ENCODE peak calls at places on chromosome 16, in ten cellular contexts. B is pancreas, V is breast epithelium, L is cardiac muscle cell, N is DND-41, A is neural progenitor cell, F is BE2C, U is tibial nerve, G is mesendoderm, Y is heart right ventricle. K is an unnamed sample. For H3K4me1, the result is how much of the 10 kb centered on the place peaks cover.

GRCh38 chr16:14244344-14245010 is 173.4 kb downstream of the MRTFB start:
- DNase-seq in B (no peak), V (no peak), L (peak), N (no peak), A (no peak), F (no peak), U (no peak), G (no peak), Y (no peak), K (no peak)

GRCh38 chr16:48082516-48082915 is 73.3 kb downstream of the ABCC12 start:
- DNase-seq in B (no peak), V (no peak), L (peak), N (no peak), A (no peak), F (no peak), U (no peak), G (no peak), Y (no peak), K (no peak)

GRCh38 chr16:15966420-15967222 is 17.2 kb downstream of the ABCC1 start:
- DNase-seq in B (no peak), V (no peak), L (peak), N (no peak), A (no peak), F (peak), U (no peak), G (peak), Y (no peak), K (no peak)

GRCh38 chr16:8718753-8719386 is 44.5 kb downstream of the ABAT start:
- DNase-seq in B (no peak), V (no peak), L (no peak), N (no peak), A (no peak), F (no peak), U (no peak), G (no peak), Y (no peak), K (no peak)

GRCh38 chr16:79165541-79165940 is 435.0 kb downstream of the MAF start:
- DNase-seq in B (no peak), V (no peak), L (no peak), N (no peak), A (no peak), F (no peak), U (no peak), G (no peak), Y (no peak), K (no peak)

GRCh38 chr16:84947022-84947421 is 64.3 kb downstream of the ZDHHC7 start:
- DNase-seq in B (no peak), V (peak), L (no peak), N (no peak), A (no peak), F (no peak), U (no peak), G (no peak), Y (no peak), K (peak)

GRCh38 chr16:6558133-6558532 is 774.5 kb upstream of the RBFOX1 start:
- DNase-seq in B (no peak), V (no peak), L (no peak), N (no peak), A (peak), F (no peak), U (no peak), G (peak), Y (no peak), K (no peak)

GRCh38 chr16:15518412-15519351 is 84.3 kb downstream of the BMERB1 start:
- DNase-seq in B (no peak), V (no peak), L (peak), N (no peak), A (no peak), F (peak), U (no peak), G (peak), Y (peak), K (no peak)

GRCh38 chr16:77674888-77675287 is 47.4 kb upstream of the NUDT7 start:
- DNase-seq in B (no peak), V (no peak), L (peak), N (no peak), A (no peak), F (no peak), U (no peak), G (no peak), Y (no peak), K (no peak)

GRCh38 chr16:84557504-84557903 is 53.0 kb upstream of the MEAK7 start:
- DNase-seq in B (peak), V (no peak), L (no peak), N (no peak), A (no peak), F (no peak), U (no peak), G (no peak), Y (no peak), K (no peak)

GRCh38 chr16:2963611-2964415 is at the start of gene KREMEN2:
- DNase-seq in B (peak), V (no peak), L (no peak), N (no peak), A (peak), F (peak), U (no peak), G (peak), Y (no peak), K (no peak)

GRCh38 chr16:10984509-10984908 is 40.1 kb downstream of the CLEC16A start:
- DNase-seq in B (no peak), V (no peak), L (peak), N (no peak), A (no peak), F (no peak), U (no peak), G (no peak), Y (no peak), K (no peak)

GRCh38 chr16:27754788-27755690 is 205.1 kb downstream of the KATNIP start:
- DNase-seq in B (no peak), V (no peak), L (no peak), N (no peak), A (no peak), F (no peak), U (no peak), G (peak), Y (no peak), K (no peak)

GRCh38 chr16:19316846-19317245 is 31.3 kb downstream of the CLEC19A start:
- DNase-seq in B (no peak), V (no peak), L (no peak), N (no peak), A (peak), F (no peak), U (no peak), G (no peak), Y (no peak), K (no peak)

GRCh38 chr16:20763461-20764232 is at the start of gene ACSM3:
- DNase-seq in B (no peak), V (peak), L (peak), N (peak), A (peak), F (no peak), U (no peak), G (peak), Y (no peak), K (peak)

GRCh38 chr16:658679-659571 is 9.0 kb upstream of the RHOT2 start:
- DNase-seq in B (peak), V (no peak), L (no peak), N (no peak), A (no peak), F (no peak), U (no peak), G (no peak), Y (no peak), K (no peak)

GRCh38 chr16:65537336-65537735 is 415.5 kb upstream of the CDH11 start:
- DNase-seq in B (no peak), V (no peak), L (no peak), N (no peak), A (no peak), F (no peak), U (no peak), G (no peak), Y (no peak), K (no peak)

GRCh38 chr16:52553322-52553721 is 6.4 kb upstream of the TOX3 start:
- DNase-seq in B (no peak), V (no peak), L (no peak), N (no peak), A (no peak), F (no peak), U (no peak), G (no peak), Y (no peak), K (no peak)

GRCh38 chr16:66207139-66207863 is 159.2 kb upstream of the CDH5 start:
- DNase-seq in B (no peak), V (peak), L (peak), N (no peak), A (no peak), F (no peak), U (no peak), G (no peak), Y (no peak), K (peak)

GRCh38 chr16:83040174-83040573 is 413.4 kb downstream of the CDH13 start:
- DNase-seq in B (no peak), V (no peak), L (no peak), N (no peak), A (no peak), F (no peak), U (no peak), G (no peak), Y (no peak), K (no peak)

GRCh38 chr16:25134306-25134705 is 22.8 kb downstream of the LCMT1 start:
- DNase-seq in B (no peak), V (no peak), L (no peak), N (no peak), A (no peak), F (no peak), U (no peak), G (no peak), Y (no peak), K (no peak)

GRCh38 chr16:50742521-50743150 is 750 bp downstream of the CYLD start:
- DNase-seq in B (peak), V (no peak), L (peak), N (peak), A (peak), F (no peak), U (no peak), G (peak), Y (no peak), K (peak)

GRCh38 chr16:47461598-47462266 is 601 bp downstream of the PHKB start:
- DNase-seq in B (no peak), V (no peak), L (peak), N (peak), A (peak), F (no peak), U (no peak), G (peak), Y (no peak), K (peak)

GRCh38 chr16:80317132-80318098 is 223.4 kb upstream of the DYNLRB2 start:
- DNase-seq in B (no peak), V (no peak), L (no peak), N (no peak), A (peak), F (no peak), U (no peak), G (peak), Y (no peak), K (no peak)

GRCh38 chr16:67406628-67407027 is 9.6 kb downstream of the ZDHHC1 start:
- DNase-seq in B (no peak), V (no peak), L (peak), N (no peak), A (no peak), F (no peak), U (no peak), G (peak), Y (no peak), K (no peak)

GRCh38 chr16:30145692-30146091 is 22.7 kb upstream of the MAPK3 start:
- DNase-seq in B (no peak), V (no peak), L (no peak), N (no peak), A (no peak), F (no peak), U (no peak), G (no peak), Y (no peak), K (no peak)

GRCh38 chr16:578870-579405 is 9.2 kb downstream of the PIGQ start:
- DNase-seq in B (peak), V (no peak), L (peak), N (peak), A (peak), F (peak), U (peak), G (peak), Y (peak), K (peak)

GRCh38 chr16:3009568-3010390 is 2.9 kb upstream of the CLDN9 start:
- DNase-seq in B (peak), V (peak), L (no peak), N (no peak), A (peak), F (no peak), U (no peak), G (peak), Y (no peak), K (no peak)

GRCh38 chr16:84662471-84662870 is 14.2 kb downstream of the KLHL36 start:
- DNase-seq in B (no peak), V (no peak), L (no peak), N (no peak), A (no peak), F (no peak), U (no peak), G (no peak), Y (no peak), K (no peak)

GRCh38 chr16:82867425-82867824 is 240.7 kb downstream of the CDH13 start:
- DNase-seq in B (no peak), V (no peak), L (no peak), N (no peak), A (no peak), F (no peak), U (no peak), G (no peak), Y (no peak), K (no peak)

GRCh38 chr16:22318690-22319358 is 21.6 kb downstream of the POLR3E start:
- DNase-seq in B (no peak), V (no peak), L (peak), N (peak), A (peak), F (peak), U (no peak), G (peak), Y (no peak), K (peak)

GRCh38 chr16:58685084-58685449 is 497 bp upstream of the SLC38A7 start:
- DNase-seq in B (no peak), V (no peak), L (no peak), N (no peak), A (no peak), F (no peak), U (no peak), G (no peak), Y (no peak), K (no peak)

GRCh38 chr16:58678716-58679115 is 5.9 kb downstream of the SLC38A7 start:
- DNase-seq in B (no peak), V (no peak), L (peak), N (no peak), A (no peak), F (no peak), U (no peak), G (no peak), Y (peak), K (peak)

GRCh38 chr16:58684001-58684353 is 593 bp downstream of the SLC38A7 start:
- DNase-seq in B (no peak), V (no peak), L (peak), N (no peak), A (no peak), F (no peak), U (no peak), G (peak), Y (no peak), K (no peak)

GRCh38 chr16:58679763-58680162 is 4.8 kb downstream of the SLC38A7 start:
- DNase-seq in B (no peak), V (no peak), L (no peak), N (no peak), A (no peak), F (no peak), U (no peak), G (no peak), Y (no peak), K (no peak)

DNA sequence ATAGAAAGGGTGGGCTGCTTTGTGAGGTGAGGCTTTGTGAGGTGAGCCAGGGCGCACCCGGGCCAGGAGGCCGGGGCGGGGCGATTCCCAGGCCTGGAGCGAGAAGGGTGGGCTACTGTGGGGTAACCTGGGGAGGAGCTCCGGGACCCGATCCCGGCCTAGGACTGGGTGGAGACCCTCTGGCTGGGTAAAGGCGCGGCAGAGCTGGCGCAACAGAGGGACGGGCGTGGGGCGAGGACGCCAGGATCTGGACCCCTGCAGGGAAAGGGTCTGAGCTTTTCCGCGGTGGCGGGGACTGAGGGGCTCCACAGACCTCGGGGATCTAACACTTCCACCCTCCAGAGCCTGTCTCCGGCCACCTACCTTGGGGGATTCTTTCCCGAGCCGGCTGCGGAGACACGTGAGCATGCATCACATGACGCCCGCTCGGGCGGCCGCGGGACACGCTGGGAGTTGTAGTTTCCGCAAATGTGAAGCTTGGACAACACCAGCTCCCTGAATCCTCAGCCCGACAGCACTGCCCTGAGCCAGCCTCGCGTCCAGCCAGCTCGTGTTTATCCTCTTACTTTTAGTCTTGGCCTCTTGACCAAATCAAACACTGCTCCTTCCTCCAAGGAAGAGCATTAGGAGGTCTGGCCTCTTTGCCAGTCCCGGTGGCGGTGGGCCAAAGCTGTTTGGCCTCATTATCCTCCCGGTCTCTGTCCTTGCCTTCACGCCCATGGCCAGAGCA is at the start of gene SLC38A7:
- DNase-seq in B (peak), V (peak), L (peak), N (peak), A (peak), F (peak), U (peak), G (peak), Y (peak), K (peak)
- H3K4me1 ChIP-seq in B (under half), V (under half), L (under half), N (under half), A (under half), F (under half), U (under half), G (under half), Y (under half), K (under half)

GRCh38 chr16:57473906-57474305 is 11.4 kb downstream of the POLR2C start:
- DNase-seq in B (no peak), V (no peak), L (no peak), N (no peak), A (no peak), F (no peak), U (no peak), G (no peak), Y (no peak), K (no peak)
- H3K4me1 ChIP-seq in B (under half), V (under half), L (half or more), N (under half), A (under half), F (half or more), U (under half), G (under half), Y (under half), K (under half)

GRCh38 chr16:72996291-72997062 is 51.5 kb downstream of the ZFHX3 start:
- DNase-seq in B (no peak), V (no peak), L (no peak), N (no peak), A (no peak), F (no peak), U (no peak), G (no peak), Y (no peak), K (no peak)
- H3K4me1 ChIP-seq in B (under half), V (under half), L (under half), N (under half), A (under half), F (under half), U (under half), G (under half), Y (under half), K (under half)

GRCh38 chr16:4925791-4926190 is 11.2 kb downstream of the PPL start:
- DNase-seq in B (no peak), V (no peak), L (no peak), N (no peak), A (no peak), F (no peak), U (no peak), G (no peak), Y (no peak), K (no peak)

GRCh38 chr16:4924593-4925378 is 12.2 kb downstream of the PPL start:
- DNase-seq in B (no peak), V (peak), L (no peak), N (no peak), A (peak), F (peak), U (no peak), G (peak), Y (no peak), K (no peak)

GRCh38 chr16:4923853-4924252 is 13.1 kb downstream of the PPL start:
- DNase-seq in B (no peak), V (no peak), L (no peak), N (no peak), A (no peak), F (no peak), U (no peak), G (no peak), Y (no peak), K (no peak)

GRCh38 chr16:4920826-4921225 is 16.1 kb downstream of the PPL start:
- DNase-seq in B (no peak), V (no peak), L (no peak), N (no peak), A (no peak), F (no peak), U (no peak), G (no peak), Y (no peak), K (no peak)

GRCh38 chr16:4922721-4923342 is 14.1 kb downstream of the PPL start:
- DNase-seq in B (no peak), V (peak), L (no peak), N (no peak), A (no peak), F (no peak), U (no peak), G (no peak), Y (no peak), K (no peak)
- H3K4me1 ChIP-seq in B (under half), V (under half), L (under half), N (under half), A (under half), F (under half), U (under half), G (under half), Y (under half), K (under half)

GRCh38 chr16:12171706-12172105 is 195.2 kb downstream of the SNX29 start:
- DNase-seq in B (no peak), V (no peak), L (no peak), N (no peak), A (no peak), F (no peak), U (no peak), G (no peak), Y (no peak), K (no peak)
- H3K4me1 ChIP-seq in B (under half), V (under half), L (under half), N (under half), A (under half), F (under half), U (under half), G (under half), Y (under half), K (under half)

GRCh38 chr16:49695782-49696413 is 160.0 kb downstream of the ZNF423 start:
- DNase-seq in B (no peak), V (no peak), L (no peak), N (no peak), A (no peak), F (no peak), U (no peak), G (no peak), Y (no peak), K (no peak)
- H3K4me1 ChIP-seq in B (under half), V (under half), L (under half), N (under half), A (half or more), F (under half), U (under half), G (under half), Y (under half), K (under half)

GRCh38 chr16:1918312-1918889 is at the start of gene HS3ST6:
- DNase-seq in B (peak), V (no peak), L (no peak), N (no peak), A (peak), F (no peak), U (no peak), G (no peak), Y (no peak), K (no peak)
- H3K4me1 ChIP-seq in B (under half), V (under half), L (under half), N (under half), A (under half), F (under half), U (under half), G (under half), Y (under half), K (under half)

K was measured in OCI-LY7.